ENCODE peak calls at places on chromosome 9, in eight cellular contexts. A is GM23248, I is hepatocyte, S is MM.1S, F is OCI-LY7, L is HCT116, Z is PC-3, G is SK-N-SH. K is an unnamed sample. For H3K9me2, the result is how much of the 10 kb centered on the place peaks cover.

GRCh38 chr9:109751253-109751652 is 28.7 kb upstream of the PALM2AKAP2 start:
- DNase-seq in I (peak), F (no peak), A (peak), Z (peak), G (no peak), S (no peak), L (no peak), K (peak)

GRCh38 chr9:90010793-90011192 is 406.0 kb downstream of the GADD45G start:
- DNase-seq in S (no peak), A (no peak), Z (no peak), G (no peak), I (no peak), F (peak), L (no peak), K (no peak)

GRCh38 chr9:127149463-127150390 is 27.3 kb upstream of the ANGPTL2 start:
- DNase-seq in I (no peak), L (no peak), G (no peak), Z (no peak), S (no peak), A (no peak), F (no peak), K (no peak)

GRCh38 chr9:97710356-97711222 is 13.4 kb upstream of the XPA start:
- DNase-seq in S (peak), Z (peak), G (peak), L (peak), F (peak), I (peak), A (peak), K (peak)

GRCh38 chr9:23596913-23597634 is 229.0 kb downstream of the ELAVL2 start:
- DNase-seq in F (no peak), S (no peak), A (no peak), I (no peak), Z (no peak), L (no peak), G (peak), K (no peak)

GRCh38 chr9:98805506-98806272 is 1.8 kb upstream of the GALNT12 start:
- DNase-seq in G (no peak), L (no peak), Z (no peak), S (no peak), F (no peak), A (peak), I (peak), K (no peak)

GRCh38 chr9:33287087-33287490 is 3.2 kb upstream of the NFX1 start:
- DNase-seq in Z (peak), G (peak), F (peak), A (peak), I (peak), S (peak), L (peak), K (peak)

GRCh38 chr9:138053996-138054752 is 176.6 kb downstream of the CACNA1B start:
- DNase-seq in S (no peak), L (no peak), F (peak), I (no peak), G (no peak), Z (no peak), A (no peak), K (no peak)

GRCh38 chr9:75847085-75847484 is 43.4 kb upstream of the PCSK5 start:
- DNase-seq in F (no peak), G (no peak), L (no peak), A (no peak), Z (no peak), S (no peak), I (no peak), K (no peak)

GRCh38 chr9:109319631-109320233 is 1.1 kb downstream of the EPB41L4B start:
- DNase-seq in Z (no peak), A (peak), G (peak), L (no peak), I (peak), S (peak), F (no peak), K (peak)

GRCh38 chr9:21686738-21687137 is 115.7 kb upstream of the MTAP start:
- DNase-seq in Z (no peak), I (no peak), F (no peak), S (no peak), G (no peak), L (no peak), A (no peak), K (no peak)

GRCh38 chr9:82781965-82782392 is 281.0 kb downstream of the RASEF start:
- DNase-seq in A (no peak), Z (no peak), L (no peak), F (no peak), S (no peak), G (no peak), I (no peak), K (no peak)
- H3K9me2 ChIP-seq in A (under half), Z (under half), L (under half), F (under half), S (under half), G (under half), I (under half), K (under half)

GRCh38 chr9:120869360-120869687 is 7.7 kb downstream of the PHF19 start:
- DNase-seq in Z (no peak), F (no peak), G (no peak), A (no peak), I (no peak), L (no peak), S (no peak), K (no peak)

GRCh38 chr9:120867676-120868338 is 9.2 kb downstream of the PHF19 start:
- DNase-seq in L (no peak), A (no peak), I (no peak), Z (no peak), S (no peak), G (no peak), F (no peak), K (no peak)

GRCh38 chr9:120869726-120870125 is 7.3 kb downstream of the PHF19 start:
- DNase-seq in I (no peak), G (no peak), Z (no peak), L (no peak), A (no peak), S (no peak), F (no peak), K (no peak)

GRCh38 chr9:120868676-120869359 is 8.2 kb downstream of the PHF19 start:
- DNase-seq in Z (peak), L (peak), S (peak), A (peak), I (peak), F (peak), G (peak), K (peak)

DNA sequence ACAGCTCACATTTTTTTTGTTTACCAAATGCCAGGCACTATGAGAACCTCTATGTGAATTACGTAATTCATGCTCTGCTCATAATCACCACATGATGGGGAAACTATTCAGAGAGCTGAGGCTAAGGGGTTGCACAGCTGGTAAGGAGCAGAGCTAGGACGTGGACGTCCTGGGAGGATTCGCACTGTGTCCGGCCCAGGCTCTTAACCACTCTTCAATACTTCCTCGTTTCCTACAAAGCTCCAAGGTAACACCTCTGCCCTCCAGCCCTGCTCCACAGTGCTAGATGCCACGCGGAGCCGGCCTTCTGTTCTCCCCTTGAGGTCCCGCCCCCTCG is 8.7 kb downstream of the PHF19 start:
- DNase-seq in F (no peak), Z (no peak), S (no peak), L (no peak), I (no peak), G (no peak), A (peak), K (no peak)
- TF ChIP-seq EZH2phosphoT487 in F (no peak), Z (no peak), S (no peak), L (no peak), I (no peak), G (no peak), A (no peak), K (no peak)

GRCh38 chr9:77022783-77023440 is 3.5 kb downstream of the FOXB2 start:
- DNase-seq in F (no peak), L (no peak), I (no peak), Z (no peak), G (peak), A (no peak), S (no peak), K (peak)

GRCh38 chr9:77020438-77021264 is 1.2 kb downstream of the FOXB2 start:
- DNase-seq in F (no peak), Z (no peak), I (no peak), L (no peak), G (peak), A (peak), S (no peak), K (peak)

GRCh38 chr9:77021289-77021927 is 2.0 kb downstream of the FOXB2 start:
- DNase-seq in Z (no peak), S (no peak), L (no peak), F (no peak), A (no peak), I (no peak), G (peak), K (no peak)

GRCh38 chr9:77023726-77024125 is 4.3 kb downstream of the FOXB2 start:
- DNase-seq in S (no peak), Z (no peak), F (no peak), I (no peak), A (no peak), L (no peak), G (no peak), K (no peak)

DNA sequence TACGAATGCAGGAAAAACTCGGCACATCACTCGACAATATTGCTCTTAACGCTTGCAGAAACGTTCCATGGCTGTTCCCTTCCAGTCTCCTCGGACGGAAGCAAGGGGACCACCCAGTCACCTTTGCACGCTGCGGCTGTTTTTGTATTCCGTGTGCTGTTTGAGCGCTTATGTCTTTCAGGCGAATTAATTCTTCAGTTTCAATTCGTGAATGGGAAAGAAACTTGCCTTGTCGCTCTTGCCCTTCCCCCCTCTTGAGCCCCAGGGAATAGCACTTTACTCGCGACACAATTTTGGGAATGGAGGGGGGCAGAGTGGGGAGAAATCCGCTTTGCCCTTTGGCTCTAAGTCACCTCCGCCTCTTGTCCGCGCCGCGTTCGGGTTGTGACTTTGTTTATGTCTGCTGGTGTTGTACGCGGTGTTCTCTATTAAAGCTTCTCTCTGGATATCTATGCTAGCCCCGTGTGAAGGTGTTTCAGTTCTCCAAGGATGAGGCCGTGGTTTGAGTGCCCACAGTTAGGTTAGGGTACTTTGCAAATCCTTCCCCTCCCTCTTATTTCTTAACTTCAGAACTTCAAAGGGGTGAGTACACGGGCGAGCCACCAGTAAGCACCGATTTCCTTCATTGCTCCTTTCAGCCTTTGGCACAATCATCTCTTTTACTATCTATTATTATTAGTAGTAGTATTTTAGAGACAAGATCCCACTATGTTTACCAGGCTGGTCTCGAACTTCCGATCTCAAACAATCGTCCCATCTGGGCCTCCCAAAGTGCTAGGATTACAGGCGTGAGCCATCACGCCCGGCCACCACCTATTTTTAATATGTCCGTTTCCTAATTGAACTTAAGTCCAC is 2.7 kb downstream of the FOXB2 start:
- DNase-seq in L (no peak), F (no peak), G (peak), I (no peak), S (no peak), Z (no peak), A (no peak), K (peak)
- H3K4me2 ChIP-seq in L (no peak), F (no peak), G (no peak), I (peak), S (no peak), Z (no peak), A (no peak), K (peak)

GRCh38 chr9:87699835-87700234 is 26.1 kb upstream of the CTSL start:
- DNase-seq in S (no peak), I (no peak), Z (peak), F (no peak), G (no peak), L (no peak), A (peak), K (no peak)

GRCh38 chr9:87695523-87695922 is 30.4 kb upstream of the CTSL start:
- DNase-seq in A (no peak), S (no peak), Z (no peak), L (no peak), I (no peak), F (no peak), G (no peak), K (no peak)

GRCh38 chr9:87698069-87698809 is 27.7 kb upstream of the CTSL start:
- DNase-seq in Z (no peak), F (no peak), G (no peak), I (no peak), A (no peak), S (no peak), L (no peak), K (no peak)

GRCh38 chr9:87696641-87697040 is 29.3 kb upstream of the CTSL start:
- DNase-seq in L (no peak), S (no peak), A (no peak), F (no peak), I (no peak), G (no peak), Z (no peak), K (no peak)

GRCh38 chr9:87694236-87694755 is 31.6 kb upstream of the CTSL start:
- DNase-seq in I (no peak), A (no peak), Z (no peak), G (no peak), L (no peak), F (no peak), S (no peak), K (no peak)
- H3K9me2 ChIP-seq in I (under half), A (under half), Z (under half), G (under half), L (under half), F (under half), S (under half), K (under half)

DNA sequence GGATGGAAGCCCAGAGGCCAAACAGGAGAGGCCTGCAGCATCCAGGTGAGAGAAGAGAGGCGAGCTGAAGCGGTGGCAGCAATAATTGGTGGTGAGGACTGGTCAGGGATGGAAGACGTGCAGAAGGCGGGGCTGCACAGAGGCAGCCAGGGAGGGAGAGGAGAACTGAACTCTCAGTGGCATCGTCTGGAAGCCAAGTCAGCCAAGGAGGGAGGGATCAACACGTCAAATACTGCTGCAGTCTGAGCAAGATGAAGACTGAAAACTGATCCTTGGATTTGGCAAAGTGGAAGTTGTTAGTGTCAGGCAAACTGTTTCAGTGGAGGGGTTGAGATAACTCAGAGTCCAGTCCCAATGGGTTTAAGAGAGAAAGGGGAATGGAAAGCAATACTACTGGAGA is 145.4 kb downstream of the CDK5RAP2 start:
- DNase-seq in L (no peak), A (peak), S (no peak), Z (no peak), G (no peak), F (no peak), I (peak), K (no peak)
- TF ChIP-seq EZH2phosphoT487 in L (no peak), A (no peak), S (no peak), Z (no peak), G (no peak), F (no peak), I (no peak), K (no peak)